ENCODE peak calls at places on chromosome 7, in four cellular contexts. One of them, this sample, is unnamed.
A peak's percentile ranks its signal among the peaks of the same experiment; 100 is the strongest.

GRCh38 chr7:2804227-2804763 is 39.8 kb downstream of the GNA12 start:
- DNase-seq in HuH-7: peak; percentile 36
- DNase-seq in ELR: no peak
- DNase-seq in stimulated activated CD8-positive, alpha-beta memory T cell treated with anti-CD3 and anti-CD28 coated beads, Interleukin-7, amount 100 ng/mL, for 1 hour: no peak
- DNase-seq in this sample: no peak

GRCh38 chr7:144020340-144020739 is 20.2 kb downstream of the OR6B1 start:
- DNase-seq in HuH-7: no peak
- DNase-seq in ELR: no peak
- DNase-seq in stimulated activated CD8-positive, alpha-beta memory T cell treated with anti-CD3 and anti-CD28 coated beads, Interleukin-7, amount 100 ng/mL, for 1 hour: no peak
- DNase-seq in this sample: no peak

GRCh38 chr7:110534241-110534931 is 556.5 kb upstream of the LRRN3 start:
- DNase-seq in HuH-7: no peak
- DNase-seq in ELR: peak; percentile 6
- DNase-seq in stimulated activated CD8-positive, alpha-beta memory T cell treated with anti-CD3 and anti-CD28 coated beads, Interleukin-7, amount 100 ng/mL, for 1 hour: no peak
- DNase-seq in this sample: no peak

GRCh38 chr7:101121996-101122932 is 4.6 kb upstream of the SERPINE1 start:
- DNase-seq in HuH-7: peak; percentile 58
- DNase-seq in ELR: peak; percentile 98
- DNase-seq in stimulated activated CD8-positive, alpha-beta memory T cell treated with anti-CD3 and anti-CD28 coated beads, Interleukin-7, amount 100 ng/mL, for 1 hour: no peak
- DNase-seq in this sample: peak; percentile 61

GRCh38 chr7:33563010-33563409 is 342.3 kb upstream of the BMPER start:
- DNase-seq in HuH-7: no peak
- DNase-seq in ELR: no peak
- DNase-seq in stimulated activated CD8-positive, alpha-beta memory T cell treated with anti-CD3 and anti-CD28 coated beads, Interleukin-7, amount 100 ng/mL, for 1 hour: no peak
- DNase-seq in this sample: no peak

GRCh38 chr7:87210506-87210905 is 9.0 kb downstream of the TMEM243 start:
- DNase-seq in HuH-7: no peak
- DNase-seq in ELR: no peak
- DNase-seq in stimulated activated CD8-positive, alpha-beta memory T cell treated with anti-CD3 and anti-CD28 coated beads, Interleukin-7, amount 100 ng/mL, for 1 hour: no peak
- DNase-seq in this sample: no peak

GRCh38 chr7:75977741-75978140 is 16.7 kb downstream of the TMEM120A start:
- DNase-seq in HuH-7: no peak
- DNase-seq in ELR: no peak
- DNase-seq in stimulated activated CD8-positive, alpha-beta memory T cell treated with anti-CD3 and anti-CD28 coated beads, Interleukin-7, amount 100 ng/mL, for 1 hour: no peak
- DNase-seq in this sample: no peak

GRCh38 chr7:26648429-26649015 is 215.9 kb downstream of the SKAP2 start:
- DNase-seq in HuH-7: no peak
- DNase-seq in ELR: peak; percentile 64
- DNase-seq in stimulated activated CD8-positive, alpha-beta memory T cell treated with anti-CD3 and anti-CD28 coated beads, Interleukin-7, amount 100 ng/mL, for 1 hour: no peak
- DNase-seq in this sample: no peak

GRCh38 chr7:1232623-1233327 is at the start of gene UNCX:
- DNase-seq in HuH-7: no peak
- DNase-seq in ELR: no peak
- DNase-seq in stimulated activated CD8-positive, alpha-beta memory T cell treated with anti-CD3 and anti-CD28 coated beads, Interleukin-7, amount 100 ng/mL, for 1 hour: no peak
- DNase-seq in this sample: no peak

GRCh38 chr7:252981-253380 is 37.0 kb upstream of the FOXL3 start:
- DNase-seq in HuH-7: no peak
- DNase-seq in ELR: no peak
- DNase-seq in stimulated activated CD8-positive, alpha-beta memory T cell treated with anti-CD3 and anti-CD28 coated beads, Interleukin-7, amount 100 ng/mL, for 1 hour: no peak
- DNase-seq in this sample: no peak

GRCh38 chr7:80294321-80294720 is 159.7 kb downstream of the GNAI1 start:
- DNase-seq in HuH-7: no peak
- DNase-seq in ELR: peak; percentile 37
- DNase-seq in stimulated activated CD8-positive, alpha-beta memory T cell treated with anti-CD3 and anti-CD28 coated beads, Interleukin-7, amount 100 ng/mL, for 1 hour: no peak
- DNase-seq in this sample: no peak

GRCh38 chr7:37349979-37350590 is 98.6 kb downstream of the ELMO1 start:
- DNase-seq in HuH-7: no peak
- DNase-seq in ELR: no peak
- DNase-seq in stimulated activated CD8-positive, alpha-beta memory T cell treated with anti-CD3 and anti-CD28 coated beads, Interleukin-7, amount 100 ng/mL, for 1 hour: no peak
- DNase-seq in this sample: no peak

GRCh38 chr7:4202954-4203353 is 479.1 kb upstream of the FOXK1 start:
- DNase-seq in HuH-7: no peak
- DNase-seq in ELR: no peak
- DNase-seq in stimulated activated CD8-positive, alpha-beta memory T cell treated with anti-CD3 and anti-CD28 coated beads, Interleukin-7, amount 100 ng/mL, for 1 hour: no peak
- DNase-seq in this sample: no peak

GRCh38 chr7:48244902-48245301 is 73.6 kb downstream of the ABCA13 start:
- DNase-seq in HuH-7: no peak
- DNase-seq in ELR: peak; percentile 12
- DNase-seq in stimulated activated CD8-positive, alpha-beta memory T cell treated with anti-CD3 and anti-CD28 coated beads, Interleukin-7, amount 100 ng/mL, for 1 hour: no peak
- DNase-seq in this sample: no peak

GRCh38 chr7:101547022-101547915 is 81.8 kb downstream of the MYL10 start:
- DNase-seq in HuH-7: no peak
- DNase-seq in ELR: no peak
- DNase-seq in stimulated activated CD8-positive, alpha-beta memory T cell treated with anti-CD3 and anti-CD28 coated beads, Interleukin-7, amount 100 ng/mL, for 1 hour: no peak
- DNase-seq in this sample: no peak

GRCh38 chr7:19488056-19488455 is 220.8 kb downstream of the POLR1F start:
- DNase-seq in HuH-7: no peak
- DNase-seq in ELR: no peak
- DNase-seq in stimulated activated CD8-positive, alpha-beta memory T cell treated with anti-CD3 and anti-CD28 coated beads, Interleukin-7, amount 100 ng/mL, for 1 hour: no peak
- DNase-seq in this sample: no peak

GRCh38 chr7:76310102-76310957 is 7.9 kb downstream of the HSPB1 start:
- DNase-seq in HuH-7: no peak
- DNase-seq in ELR: no peak
- DNase-seq in stimulated activated CD8-positive, alpha-beta memory T cell treated with anti-CD3 and anti-CD28 coated beads, Interleukin-7, amount 100 ng/mL, for 1 hour: no peak
- DNase-seq in this sample: no peak

GRCh38 chr7:69800495-69800894 is 202.2 kb downstream of the AUTS2 start:
- DNase-seq in HuH-7: no peak
- DNase-seq in ELR: no peak
- DNase-seq in stimulated activated CD8-positive, alpha-beta memory T cell treated with anti-CD3 and anti-CD28 coated beads, Interleukin-7, amount 100 ng/mL, for 1 hour: no peak
- DNase-seq in this sample: no peak

GRCh38 chr7:100128602-100128963 is 1.8 kb downstream of the MBLAC1 start:
- DNase-seq in HuH-7: no peak
- DNase-seq in ELR: no peak
- DNase-seq in stimulated activated CD8-positive, alpha-beta memory T cell treated with anti-CD3 and anti-CD28 coated beads, Interleukin-7, amount 100 ng/mL, for 1 hour: no peak
- DNase-seq in this sample: no peak

GRCh38 chr7:9557853-9558252 is 1124.4 kb downstream of the NXPH1 start:
- DNase-seq in HuH-7: no peak
- DNase-seq in ELR: no peak
- DNase-seq in stimulated activated CD8-positive, alpha-beta memory T cell treated with anti-CD3 and anti-CD28 coated beads, Interleukin-7, amount 100 ng/mL, for 1 hour: no peak
- DNase-seq in this sample: no peak

GRCh38 chr7:140525741-140526140 is 46.4 kb upstream of the MKRN1 start:
- DNase-seq in HuH-7: no peak
- DNase-seq in ELR: peak; percentile 19
- DNase-seq in stimulated activated CD8-positive, alpha-beta memory T cell treated with anti-CD3 and anti-CD28 coated beads, Interleukin-7, amount 100 ng/mL, for 1 hour: no peak
- DNase-seq in this sample: no peak

GRCh38 chr7:20083781-20084180 is 133.4 kb downstream of the MACC1 start:
- DNase-seq in HuH-7: no peak
- DNase-seq in ELR: peak; percentile 82
- DNase-seq in stimulated activated CD8-positive, alpha-beta memory T cell treated with anti-CD3 and anti-CD28 coated beads, Interleukin-7, amount 100 ng/mL, for 1 hour: no peak
- DNase-seq in this sample: no peak

GRCh38 chr7:140698477-140698876 is 2.0 kb downstream of the NDUFB2 start:
- DNase-seq in HuH-7: no peak
- DNase-seq in ELR: no peak
- DNase-seq in stimulated activated CD8-positive, alpha-beta memory T cell treated with anti-CD3 and anti-CD28 coated beads, Interleukin-7, amount 100 ng/mL, for 1 hour: no peak
- DNase-seq in this sample: no peak

GRCh38 chr7:14380881-14381280 is 391.4 kb upstream of the ETV1 start:
- DNase-seq in HuH-7: no peak
- DNase-seq in ELR: peak; percentile 55
- DNase-seq in stimulated activated CD8-positive, alpha-beta memory T cell treated with anti-CD3 and anti-CD28 coated beads, Interleukin-7, amount 100 ng/mL, for 1 hour: no peak
- DNase-seq in this sample: no peak

GRCh38 chr7:155591055-155591750 is 44.8 kb upstream of the CNPY1 start:
- DNase-seq in HuH-7: no peak
- DNase-seq in ELR: no peak
- DNase-seq in stimulated activated CD8-positive, alpha-beta memory T cell treated with anti-CD3 and anti-CD28 coated beads, Interleukin-7, amount 100 ng/mL, for 1 hour: no peak
- DNase-seq in this sample: no peak

GRCh38 chr7:158705234-158705890 is 758 bp upstream of the NCAPG2 start:
- DNase-seq in HuH-7: no peak
- DNase-seq in ELR: no peak
- DNase-seq in stimulated activated CD8-positive, alpha-beta memory T cell treated with anti-CD3 and anti-CD28 coated beads, Interleukin-7, amount 100 ng/mL, for 1 hour: no peak
- DNase-seq in this sample: peak; percentile 24

GRCh38 chr7:74355091-74355490 is 65.9 kb downstream of the CLIP2 start:
- DNase-seq in HuH-7: no peak
- DNase-seq in ELR: peak; percentile 92
- DNase-seq in stimulated activated CD8-positive, alpha-beta memory T cell treated with anti-CD3 and anti-CD28 coated beads, Interleukin-7, amount 100 ng/mL, for 1 hour: no peak
- DNase-seq in this sample: no peak

GRCh38 chr7:116616555-116617059 is 55.4 kb upstream of the MET start:
- DNase-seq in HuH-7: no peak
- DNase-seq in ELR: peak; percentile 51
- DNase-seq in stimulated activated CD8-positive, alpha-beta memory T cell treated with anti-CD3 and anti-CD28 coated beads, Interleukin-7, amount 100 ng/mL, for 1 hour: no peak
- DNase-seq in this sample: no peak